ENCODE peak calls at places on chromosomes 6 and 20, in four cellular contexts. One of them, this sample, is unnamed.

GRCh38 chr6:166747644-166748595 is 120.9 kb upstream of the RPS6KA2 start:
- DNase-seq in nephron progenitor cell: no peak
- DNase-seq in AG09309: no peak
- DNase-seq in cardiac muscle cell: no peak
- DNase-seq in this sample: no peak

GRCh38 chr6:70413829-70414494 is 654 bp downstream of the FAM135A start:
- DNase-seq in cardiac muscle cell: peak; percentile 23
- DNase-seq in nephron progenitor cell: peak; percentile 72
- DNase-seq in AG09309: no peak
- DNase-seq in this sample: no peak

GRCh38 chr6:18214003-18214402 is 50.3 kb downstream of the DEK start:
- DNase-seq in cardiac muscle cell: peak; percentile 34
- DNase-seq in nephron progenitor cell: no peak
- DNase-seq in AG09309: no peak
- DNase-seq in this sample: no peak

GRCh38 chr6:45965007-45965406 is 50.7 kb downstream of the CLIC5 start:
- DNase-seq in cardiac muscle cell: no peak
- DNase-seq in AG09309: no peak
- DNase-seq in nephron progenitor cell: no peak
- DNase-seq in this sample: no peak

GRCh38 chr6:47938411-47938810 is 156.6 kb downstream of the OPN5 start:
- DNase-seq in AG09309: no peak
- DNase-seq in cardiac muscle cell: no peak
- DNase-seq in nephron progenitor cell: no peak
- DNase-seq in this sample: no peak

GRCh38 chr6:124986146-124986545 is 23.9 kb downstream of the RNF217 start:
- DNase-seq in AG09309: no peak
- DNase-seq in cardiac muscle cell: no peak
- DNase-seq in nephron progenitor cell: no peak
- DNase-seq in this sample: no peak

GRCh38 chr20:31926493-31926892 is 25.4 kb downstream of the PDRG1 start:
- DNase-seq in AG09309: no peak
- DNase-seq in cardiac muscle cell: no peak
- DNase-seq in nephron progenitor cell: no peak
- DNase-seq in this sample: no peak

GRCh38 chr6:3427740-3428085 is 29.1 kb downstream of the SLC22A23 start:
- DNase-seq in nephron progenitor cell: no peak
- DNase-seq in AG09309: no peak
- DNase-seq in cardiac muscle cell: no peak
- DNase-seq in this sample: no peak

GRCh38 chr20:22684072-22684762 is 99.8 kb upstream of the FOXA2 start:
- DNase-seq in nephron progenitor cell: peak; percentile 75
- DNase-seq in AG09309: peak; percentile 38
- DNase-seq in cardiac muscle cell: peak; percentile 77
- DNase-seq in this sample: peak; percentile 64

GRCh38 chr6:166877906-166878305 is 78.4 kb downstream of the RNASET2 start:
- DNase-seq in nephron progenitor cell: no peak
- DNase-seq in cardiac muscle cell: no peak
- DNase-seq in AG09309: no peak
- DNase-seq in this sample: no peak

GRCh38 chr20:64152906-64153305 is 11.3 kb upstream of the MYT1 start:
- DNase-seq in cardiac muscle cell: no peak
- DNase-seq in nephron progenitor cell: no peak
- DNase-seq in AG09309: no peak
- DNase-seq in this sample: no peak

GRCh38 chr6:37429352-37429750 is 3.7 kb upstream of the CMTR1 start:
- DNase-seq in cardiac muscle cell: no peak
- DNase-seq in AG09309: no peak
- DNase-seq in nephron progenitor cell: no peak
- DNase-seq in this sample: no peak

GRCh38 chr20:49706548-49707517 is 6.8 kb downstream of the B4GALT5 start:
- DNase-seq in cardiac muscle cell: peak; percentile 48
- DNase-seq in nephron progenitor cell: peak; percentile 18
- DNase-seq in AG09309: no peak
- DNase-seq in this sample: no peak

GRCh38 chr6:16704706-16705402 is 56.4 kb downstream of the ATXN1 start:
- DNase-seq in AG09309: no peak
- DNase-seq in nephron progenitor cell: no peak
- DNase-seq in cardiac muscle cell: peak; percentile 42
- DNase-seq in this sample: no peak

GRCh38 chr20:53827292-53827995 is 233.8 kb upstream of the ZNF217 start:
- DNase-seq in AG09309: no peak
- DNase-seq in cardiac muscle cell: no peak
- DNase-seq in nephron progenitor cell: no peak
- DNase-seq in this sample: no peak

GRCh38 chr20:53829706-53830521 is 236.3 kb upstream of the ZNF217 start:
- DNase-seq in cardiac muscle cell: no peak
- DNase-seq in nephron progenitor cell: no peak
- DNase-seq in AG09309: peak; percentile 74
- DNase-seq in this sample: no peak

GRCh38 chr20:53827996-53828672 is 234.5 kb upstream of the ZNF217 start:
- DNase-seq in nephron progenitor cell: no peak
- DNase-seq in cardiac muscle cell: no peak
- DNase-seq in AG09309: peak; percentile 96
- DNase-seq in this sample: no peak

GRCh38 chr20:53828673-53829085 is 235.0 kb upstream of the ZNF217 start:
- DNase-seq in nephron progenitor cell: no peak
- DNase-seq in cardiac muscle cell: peak; percentile 21
- DNase-seq in AG09309: peak; percentile 95
- DNase-seq in this sample: no peak

GRCh38 chr20:53829086-53829703 is 235.6 kb upstream of the ZNF217 start:
- DNase-seq in AG09309: peak; percentile 97
- DNase-seq in cardiac muscle cell: no peak
- DNase-seq in nephron progenitor cell: no peak
- DNase-seq in this sample: no peak
- TF ChIP-seq CTCF in AG09309: no peak
- TF ChIP-seq CTCF in cardiac muscle cell: no peak
- TF ChIP-seq CTCF in nephron progenitor cell: no peak
- TF ChIP-seq CTCF in this sample: no peak

GRCh38 chr6:158442309-158442705 is 117.6 kb upstream of the TMEM181 start:
- DNase-seq in cardiac muscle cell: no peak
- DNase-seq in AG09309: no peak
- DNase-seq in nephron progenitor cell: no peak
- DNase-seq in this sample: no peak

GRCh38 chr6:158439255-158439654 is 120.6 kb upstream of the TMEM181 start:
- DNase-seq in AG09309: no peak
- DNase-seq in cardiac muscle cell: no peak
- DNase-seq in nephron progenitor cell: no peak
- DNase-seq in this sample: no peak

GRCh38 chr6:158438201-158438600 is 121.7 kb upstream of the TMEM181 start:
- DNase-seq in cardiac muscle cell: no peak
- DNase-seq in AG09309: no peak
- DNase-seq in nephron progenitor cell: no peak
- DNase-seq in this sample: no peak

GRCh38 chr6:158441639-158442308 is 118.1 kb upstream of the TMEM181 start:
- DNase-seq in AG09309: no peak
- DNase-seq in cardiac muscle cell: peak; percentile 18
- DNase-seq in nephron progenitor cell: no peak
- DNase-seq in this sample: no peak

DNA sequence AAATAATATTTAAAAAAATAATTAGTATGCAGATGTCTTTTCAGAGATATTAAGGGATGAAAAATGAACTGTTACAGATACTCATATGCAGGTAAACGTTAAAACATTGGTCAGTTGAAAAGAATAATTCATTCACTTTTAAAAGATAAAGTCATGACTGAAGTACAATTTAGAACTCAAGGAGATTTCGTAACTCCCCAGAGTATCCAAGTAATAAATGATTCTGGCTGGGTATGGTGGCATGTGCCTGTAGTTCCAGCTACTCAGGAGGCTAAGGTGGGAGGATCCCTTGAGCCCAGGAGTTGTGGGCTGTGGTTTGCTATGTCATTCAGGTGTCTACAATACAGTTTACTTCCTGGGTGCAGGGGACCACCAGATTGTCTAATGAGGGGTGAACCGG is 122.3 kb upstream of the TMEM181 start:
- DNase-seq in cardiac muscle cell: no peak
- DNase-seq in AG09309: no peak
- DNase-seq in nephron progenitor cell: no peak
- DNase-seq in this sample: no peak
- TF ChIP-seq CTCF in cardiac muscle cell: no peak
- TF ChIP-seq CTCF in AG09309: no peak
- TF ChIP-seq CTCF in nephron progenitor cell: no peak
- TF ChIP-seq CTCF in this sample: no peak

GRCh38 chr6:79946773-79947190 is 571 bp downstream of the ELOVL4 start:
- DNase-seq in nephron progenitor cell: peak; percentile 53
- DNase-seq in AG09309: no peak
- DNase-seq in cardiac muscle cell: peak; percentile 41
- DNase-seq in this sample: peak; percentile 17

GRCh38 chr6:79949235-79949634 is 1.9 kb upstream of the ELOVL4 start:
- DNase-seq in AG09309: peak; percentile 11
- DNase-seq in cardiac muscle cell: peak; percentile 72
- DNase-seq in nephron progenitor cell: peak; percentile 51
- DNase-seq in this sample: peak; percentile 20

GRCh38 chr6:79947191-79948173 is at the start of gene ELOVL4:
- DNase-seq in cardiac muscle cell: peak; percentile 85
- DNase-seq in AG09309: peak; percentile 4
- DNase-seq in nephron progenitor cell: peak; percentile 81
- DNase-seq in this sample: peak; percentile 56

GRCh38 chr6:79943133-79943532 is 4.2 kb downstream of the ELOVL4 start:
- DNase-seq in AG09309: no peak
- DNase-seq in nephron progenitor cell: no peak
- DNase-seq in cardiac muscle cell: no peak
- DNase-seq in this sample: no peak

DNA sequence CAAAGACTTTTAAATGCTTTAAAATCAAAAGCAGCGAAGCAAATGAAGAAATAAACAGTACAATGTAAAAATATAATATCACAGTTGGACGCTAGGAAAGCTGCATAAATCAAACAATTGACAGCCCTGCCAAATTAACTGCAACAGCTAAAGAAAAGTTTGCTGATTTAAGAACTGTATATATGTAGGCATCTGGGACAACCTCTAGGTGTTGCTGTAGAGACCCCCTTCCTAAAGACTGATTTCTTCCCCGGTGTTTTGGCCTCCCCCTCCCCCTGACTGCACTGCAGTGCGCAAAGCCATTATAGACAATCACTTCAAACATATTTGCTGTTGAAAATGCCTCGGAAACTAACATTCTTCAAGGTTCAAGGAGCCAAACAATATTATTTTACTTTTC is 1.1 kb downstream of the ELOVL4 start:
- DNase-seq in AG09309: no peak
- DNase-seq in nephron progenitor cell: peak; percentile 37
- DNase-seq in cardiac muscle cell: peak; percentile 63
- DNase-seq in this sample: no peak
- TF ChIP-seq CTCF in AG09309: peak; percentile 47
- TF ChIP-seq CTCF in nephron progenitor cell: peak; percentile 62
- TF ChIP-seq CTCF in cardiac muscle cell: peak; percentile 51
- TF ChIP-seq CTCF in this sample: peak; percentile 60

GRCh38 chr6:84220809-84221409 is 6.5 kb downstream of the CEP162 start:
- DNase-seq in cardiac muscle cell: peak; percentile 23
- DNase-seq in nephron progenitor cell: no peak
- DNase-seq in AG09309: no peak
- DNase-seq in this sample: no peak
- TF ChIP-seq CTCF in cardiac muscle cell: peak; percentile 38
- TF ChIP-seq CTCF in nephron progenitor cell: peak; percentile 59
- TF ChIP-seq CTCF in AG09309: no peak
- TF ChIP-seq CTCF in this sample: peak; percentile 76

This sample was measured in progenitor cell of endocrine pancreas.